ENCODE peak calls at places on chromosomes 5 and 9, in six cellular contexts. W is GM12892, H is HepG2, X is K562, G is GM12878, J is H1. Y is an unnamed sample.

GRCh38 chr5:164175083-164175482 is 669.7 kb downstream of the MAT2B start:
- DNase-seq in G (no peak), J (no peak), W (no peak), X (no peak), H (no peak), Y (no peak)

GRCh38 chr5:139636975-139637408 is 11.2 kb upstream of the CXXC5 start:
- DNase-seq in J (no peak), X (no peak), G (peak; percentile 80), H (no peak), W (no peak), Y (no peak)

GRCh38 chr5:112004867-112005532 is 248.0 kb upstream of the NREP start:
- DNase-seq in J (no peak), W (no peak), X (no peak), G (peak; percentile 53), H (no peak), Y (no peak)

GRCh38 chr9:5543875-5544702 is 33.8 kb downstream of the PDCD1LG2 start:
- DNase-seq in J (no peak), G (no peak), X (no peak), H (no peak), W (no peak), Y (no peak)

GRCh38 chr5:133225671-133226152 is 173.9 kb downstream of the HSPA4 start:
- DNase-seq in W (no peak), G (no peak), J (no peak), H (no peak), X (no peak), Y (no peak)

GRCh38 chr9:104743377-104743985 is 4.0 kb upstream of the NIPSNAP3A start:
- DNase-seq in G (peak; percentile 58), X (peak; percentile 49), W (peak; percentile 16), H (peak; percentile 68), J (no peak), Y (no peak)

GRCh38 chr5:14702238-14702839 is 37.8 kb downstream of the OTULIN start:
- DNase-seq in X (no peak), J (no peak), G (no peak), W (no peak), H (no peak), Y (no peak)

GRCh38 chr5:84372066-84372700 is 12.5 kb downstream of the EDIL3 start:
- DNase-seq in H (no peak), W (no peak), X (no peak), G (no peak), J (no peak), Y (no peak)

GRCh38 chr9:69143291-69143690 is 30.8 kb upstream of the TJP2 start:
- DNase-seq in H (no peak), X (no peak), G (no peak), W (no peak), J (no peak), Y (no peak)

GRCh38 chr9:137550958-137551655 is 572 bp upstream of the MRPL41 start:
- DNase-seq in G (no peak), J (peak; percentile 92), W (peak; percentile 80), X (peak; percentile 91), H (peak; percentile 80), Y (peak; percentile 79)

GRCh38 chr5:102910240-102911226 is 155.4 kb downstream of the PAM start:
- DNase-seq in H (no peak), X (no peak), G (no peak), W (no peak), J (no peak), Y (no peak)

GRCh38 chr5:131264453-131265200 is 774 bp downstream of the CDC42SE2 start:
- DNase-seq in W (no peak), X (peak; percentile 43), G (no peak), J (peak; percentile 59), H (no peak), Y (no peak)

GRCh38 chr9:83432877-83433276 is 105.3 kb downstream of the FRMD3 start:
- DNase-seq in X (no peak), W (no peak), J (no peak), H (no peak), G (no peak), Y (no peak)

GRCh38 chr9:129200255-129200654 is 22.2 kb upstream of the IER5L start:
- DNase-seq in G (no peak), H (no peak), W (no peak), J (no peak), X (no peak), Y (no peak)

GRCh38 chr9:129204840-129205239 is 26.8 kb upstream of the IER5L start:
- DNase-seq in J (no peak), G (no peak), W (no peak), H (no peak), X (no peak), Y (no peak)

GRCh38 chr9:129201289-129201688 is 23.2 kb upstream of the IER5L start:
- DNase-seq in X (no peak), H (no peak), W (no peak), G (no peak), J (no peak), Y (no peak)

GRCh38 chr9:129203556-129203909 is 25.5 kb upstream of the IER5L start:
- DNase-seq in G (no peak), X (no peak), W (no peak), H (no peak), J (no peak), Y (no peak)

DNA sequence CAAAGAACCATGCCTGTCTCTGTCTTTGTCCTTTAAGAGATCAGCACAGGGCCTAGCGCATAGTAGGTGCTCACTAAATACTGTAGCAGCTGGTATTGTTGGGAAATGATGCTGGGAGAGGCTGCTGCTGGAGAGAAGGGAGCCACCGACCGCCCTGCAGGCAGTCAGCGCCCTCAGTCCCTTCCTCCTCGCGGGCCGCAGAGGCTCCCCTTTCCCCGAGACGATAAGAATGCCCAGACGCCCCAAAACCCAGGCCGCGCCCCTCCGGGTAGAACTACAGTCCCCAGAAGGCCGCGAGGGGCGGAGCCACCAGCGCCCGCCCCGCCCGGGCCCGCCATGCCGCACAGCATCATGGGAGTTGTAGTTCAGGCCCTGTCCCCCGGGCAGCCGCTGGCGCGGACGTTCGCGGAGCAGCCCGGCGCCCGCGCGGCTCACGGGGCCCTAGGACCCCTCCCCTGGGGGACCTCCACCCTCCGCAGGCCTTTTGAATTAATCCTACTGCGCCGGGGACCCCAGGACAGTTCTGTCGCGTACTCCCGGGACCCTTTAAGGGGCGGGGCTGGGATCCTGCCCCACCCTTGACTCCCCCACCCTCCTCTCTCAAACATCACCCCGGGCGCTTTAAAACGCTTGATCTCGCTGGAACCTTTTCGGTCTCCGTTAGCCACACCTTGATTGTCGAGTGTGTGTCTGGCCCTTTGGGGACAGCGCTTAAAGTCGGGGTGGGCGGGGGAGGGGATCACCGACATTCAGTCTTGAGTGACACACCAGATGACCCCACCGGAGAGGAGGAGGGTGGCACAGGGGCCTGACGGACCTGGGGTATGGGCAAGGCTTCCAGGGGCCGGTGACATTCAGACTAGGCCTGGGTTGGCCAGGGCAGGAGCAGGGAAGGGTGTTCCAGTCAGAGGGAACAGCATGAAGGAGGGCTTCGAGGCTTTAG is 24.8 kb upstream of the IER5L start:
- DNase-seq in G (no peak), H (peak; percentile 28), X (peak; percentile 97), W (peak; percentile 91), J (peak; percentile 99), Y (peak; percentile 92)
- TF ChIP-seq POLR2A in G (peak; percentile 34), H (no peak), X (no peak), W (no peak), J (no peak), Y (no peak)

GRCh38 chr5:33275921-33276705 is 164.7 kb upstream of the TARS1 start:
- DNase-seq in H (no peak), X (no peak), W (no peak), G (no peak), J (no peak), Y (no peak)
- TF ChIP-seq TAF1 in H (no peak), X (no peak), W (no peak), G (no peak), J (no peak), Y (no peak)

DNA sequence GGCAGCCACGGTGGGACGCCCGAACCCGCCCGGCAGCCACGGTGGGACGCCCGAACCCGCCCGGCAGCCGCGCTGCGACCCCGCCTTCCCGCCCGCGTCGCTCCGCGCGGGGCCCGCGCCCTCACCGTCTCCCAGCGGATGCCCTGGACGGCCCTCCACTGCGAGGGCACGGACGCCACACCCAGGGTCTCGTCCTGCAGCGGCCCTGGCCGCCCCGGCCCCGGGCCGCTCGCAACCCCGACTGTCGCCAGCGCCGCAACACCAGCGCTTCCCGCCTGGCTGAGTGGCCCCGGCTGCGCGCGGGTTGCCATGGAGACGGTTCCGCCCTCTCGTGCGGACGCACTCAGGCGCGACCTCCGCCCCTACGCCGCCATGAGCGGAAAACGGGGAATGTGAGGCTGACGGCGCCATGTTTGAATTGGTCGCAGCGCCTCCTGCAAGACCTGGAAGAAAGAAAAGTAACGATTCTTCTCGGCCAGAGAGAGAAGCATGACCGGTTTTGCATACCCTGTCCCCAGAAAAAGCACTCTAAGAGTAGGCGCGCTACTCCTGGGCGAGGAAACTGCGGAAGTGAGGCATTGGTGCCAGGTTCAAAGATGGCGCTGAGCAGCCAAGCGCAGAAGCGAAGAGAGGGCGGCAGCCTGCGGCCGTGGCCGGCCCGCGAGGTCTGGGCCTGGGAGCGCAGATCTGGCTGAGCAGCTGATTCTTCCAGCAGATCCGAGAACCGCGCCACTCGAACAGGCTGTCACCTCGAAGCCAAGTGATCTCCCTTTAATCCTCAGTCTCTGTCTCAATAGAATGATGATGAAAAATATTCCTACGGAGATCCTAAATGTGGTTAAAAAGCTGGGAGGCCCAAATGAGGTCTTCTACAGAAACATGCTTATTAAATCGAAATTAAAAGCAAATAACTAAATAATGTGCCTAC is at the start of gene DYNC2I2:
- DNase-seq in J (peak; percentile 97), W (peak; percentile 80), X (peak; percentile 100), G (peak; percentile 69), H (peak; percentile 87), Y (peak; percentile 79)
- TF ChIP-seq POLR2A in J (peak; percentile 87), W (peak; percentile 84), X (peak; percentile 88), G (peak; percentile 83), H (peak; percentile 74), Y (peak; percentile 78)

DNA sequence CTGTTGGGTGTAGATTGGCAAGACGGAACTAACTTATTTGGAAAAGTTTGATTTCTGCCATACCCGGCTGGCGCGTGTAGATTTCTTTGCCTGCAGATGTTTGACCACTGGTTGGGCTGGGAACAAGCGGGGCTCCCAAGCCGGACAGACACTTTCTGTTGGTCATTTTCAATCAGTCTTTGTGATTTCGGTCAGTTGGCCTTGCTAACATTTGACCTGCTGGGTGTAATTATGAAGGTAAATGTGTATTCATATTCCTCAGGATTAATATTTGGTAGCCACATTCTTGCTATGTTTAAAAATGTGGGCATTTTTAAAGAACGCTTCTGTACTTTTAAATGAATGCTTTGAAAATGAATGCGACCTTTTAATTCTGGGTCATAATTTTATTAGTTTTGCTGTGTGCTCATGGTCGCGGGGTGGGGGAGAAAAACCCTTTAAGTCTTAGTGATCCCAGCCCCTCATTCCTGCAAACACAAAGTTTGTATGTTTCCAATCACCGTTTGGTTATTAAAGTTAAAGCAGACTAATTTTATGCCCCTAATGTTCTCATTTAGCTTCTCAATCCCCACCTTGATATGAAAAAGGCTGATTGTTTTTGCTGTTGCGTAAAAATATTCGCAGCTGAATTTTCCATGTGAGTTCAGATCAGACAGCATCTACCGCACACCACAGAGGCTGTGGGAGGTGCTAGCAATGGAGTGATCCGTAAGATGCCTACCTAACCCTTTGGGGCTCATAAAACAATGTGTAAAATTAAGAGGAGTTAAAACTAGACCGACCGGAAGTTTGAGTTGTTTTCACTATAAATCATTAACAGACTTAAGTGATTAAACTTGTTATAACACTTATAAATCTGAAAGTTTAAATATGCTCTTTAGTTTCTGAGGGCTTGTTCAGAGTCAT is 1.5 kb downstream of the RASGRF2 start:
- DNase-seq in G (no peak), H (peak; percentile 54), J (no peak), X (no peak), W (no peak), Y (no peak)
- TF ChIP-seq TAF1 in G (no peak), H (no peak), J (no peak), X (no peak), W (no peak), Y (no peak)

GRCh38 chr5:43483210-43484048 is at the start of gene TMEM267:
- DNase-seq in J (peak; percentile 88), G (peak; percentile 67), X (peak; percentile 89), W (peak; percentile 71), H (peak; percentile 83), Y (peak; percentile 66)
- TF ChIP-seq POLR2A in J (peak; percentile 90), G (peak; percentile 90), X (peak; percentile 99), W (peak; percentile 75), H (peak; percentile 82), Y (peak; percentile 76)

GRCh38 chr5:160011471-160011870 is 2.5 kb downstream of the TTC1 start:
- DNase-seq in H (no peak), G (no peak), J (no peak), W (no peak), X (no peak), Y (no peak)
- TF ChIP-seq TAF1 in H (no peak), G (no peak), J (no peak), W (no peak), X (no peak), Y (no peak)

Y was measured in GM12891.